ENCODE peak calls at places on chromosomes 5 and 9, in four cellular contexts. P is T-helper 1 cell; Y is endothelial cell; H is CD4-positive, CD25-positive, alpha-beta regulatory T cell. F is an unnamed sample.

GRCh38 chr5:110785356-110785755 is 46.5 kb downstream of the SLC25A46 start:
- DNase-seq in P (no peak), Y (no peak), H (no peak), F (no peak)

GRCh38 chr5:6829150-6829784 is 116.0 kb downstream of the TENT4A start:
- DNase-seq in P (no peak), Y (no peak), H (no peak), F (no peak)

GRCh38 chr5:171537463-171537862 is 118.0 kb downstream of the FGF18 start:
- DNase-seq in P (no peak), Y (no peak), H (no peak), F (no peak)

GRCh38 chr5:95191330-95191729 is 93.6 kb downstream of the MCTP1 start:
- DNase-seq in P (no peak), Y (no peak), H (no peak), F (no peak)

GRCh38 chr9:81687521-81688261 is 1.7 kb downstream of the TLE1 start:
- DNase-seq in P (no peak), Y (peak), H (no peak), F (peak)

GRCh38 chr9:128877852-128878251 is 3.9 kb downstream of the KYAT1 start:
- DNase-seq in P (no peak), Y (no peak), H (no peak), F (no peak)

GRCh38 chr9:69223605-69224004 is 49.5 kb downstream of the TJP2 start:
- DNase-seq in P (no peak), Y (peak), H (no peak), F (no peak)

GRCh38 chr5:174599992-174600391 is 124.4 kb upstream of the MSX2 start:
- DNase-seq in P (no peak), Y (no peak), H (no peak), F (peak)

GRCh38 chr5:176780071-176780850 is 30.1 kb upstream of the UNC5A start:
- DNase-seq in P (no peak), Y (no peak), H (no peak), F (peak)

GRCh38 chr5:176361437-176362097 is at the start of gene KIAA1191:
- DNase-seq in P (peak), Y (peak), H (peak), F (peak)

GRCh38 chr5:150288361-150288760 is 1.2 kb downstream of the CAMK2A start:
- DNase-seq in P (no peak), Y (no peak), H (no peak), F (no peak)

GRCh38 chr5:124910354-124911016 is 164.0 kb upstream of the ZNF608 start:
- DNase-seq in P (no peak), Y (no peak), H (no peak), F (no peak)

GRCh38 chr9:136665704-136666363 is 3.1 kb downstream of the EGFL7 start:
- DNase-seq in P (peak), Y (peak), H (no peak), F (no peak)

GRCh38 chr5:53017383-53017782 is 28.2 kb downstream of the ITGA2 start:
- DNase-seq in P (no peak), Y (no peak), H (no peak), F (no peak)

GRCh38 chr9:110452227-110452801 is 114.7 kb upstream of the TXNDC8 start:
- DNase-seq in P (no peak), Y (no peak), H (no peak), F (no peak)

GRCh38 chr9:91416086-91416712 is 7.4 kb downstream of the NFIL3 start:
- DNase-seq in P (no peak), Y (no peak), H (no peak), F (no peak)

GRCh38 chr5:127757576-127757975 is 54.4 kb downstream of the CCDC192 start:
- DNase-seq in P (no peak), Y (peak), H (no peak), F (no peak)

GRCh38 chr5:159017787-159018186 is 81.9 kb downstream of the EBF1 start:
- DNase-seq in P (no peak), Y (no peak), H (no peak), F (no peak)

GRCh38 chr9:121976751-121977150 is 116.4 kb downstream of the TTLL11 start:
- DNase-seq in P (no peak), Y (no peak), H (no peak), F (no peak)

GRCh38 chr5:158461240-158461854 is 602.4 kb upstream of the CLINT1 start:
- DNase-seq in P (no peak), Y (no peak), H (no peak), F (no peak)

GRCh38 chr5:74762599-74762998 is 4.3 kb downstream of the GFM2 start:
- DNase-seq in P (no peak), Y (no peak), H (no peak), F (no peak)

GRCh38 chr5:123297866-123298265 is 125.3 kb downstream of the CEP120 start:
- DNase-seq in P (no peak), Y (no peak), H (no peak), F (no peak)

GRCh38 chr9:97445119-97445701 is 33.3 kb downstream of the TDRD7 start:
- DNase-seq in P (no peak), Y (no peak), H (no peak), F (no peak)